ENCODE peak calls at places on chromosome 9, in five cellular contexts. One of them, this sample, is unnamed.

GRCh38 chr9:131216806-131217205 is 59.5 kb downstream of the FAM78A start:
- DNase-seq in PC-3: no peak
- DNase-seq in hepatocyte: no peak
- DNase-seq in GM23248: no peak
- DNase-seq in K562: no peak
- DNase-seq in this sample: no peak

GRCh38 chr9:124475868-124476690 is 25.8 kb downstream of the ADGRD2 start:
- DNase-seq in K562: no peak
- DNase-seq in GM23248: no peak
- DNase-seq in hepatocyte: no peak
- DNase-seq in PC-3: no peak
- DNase-seq in this sample: peak; percentile 28

GRCh38 chr9:23820731-23821399 is 5.2 kb downstream of the ELAVL2 start:
- DNase-seq in K562: no peak
- DNase-seq in PC-3: peak; percentile 48
- DNase-seq in GM23248: no peak
- DNase-seq in hepatocyte: peak; percentile 28
- DNase-seq in this sample: no peak

GRCh38 chr9:131607591-131607990 is 62.3 kb downstream of the PRRT1B start:
- DNase-seq in GM23248: no peak
- DNase-seq in hepatocyte: no peak
- DNase-seq in K562: no peak
- DNase-seq in PC-3: no peak
- DNase-seq in this sample: no peak

GRCh38 chr9:68627594-68627993 is 77.4 kb upstream of the PIP5K1B start:
- DNase-seq in K562: no peak
- DNase-seq in GM23248: no peak
- DNase-seq in PC-3: no peak
- DNase-seq in hepatocyte: no peak
- DNase-seq in this sample: no peak

GRCh38 chr9:97384406-97385262 is 27.3 kb upstream of the TDRD7 start:
- DNase-seq in PC-3: no peak
- DNase-seq in GM23248: no peak
- DNase-seq in hepatocyte: no peak
- DNase-seq in K562: no peak
- DNase-seq in this sample: no peak

GRCh38 chr9:99419099-99419498 is 197.0 kb downstream of the SEC61B start:
- DNase-seq in PC-3: no peak
- DNase-seq in hepatocyte: no peak
- DNase-seq in K562: no peak
- DNase-seq in GM23248: no peak
- DNase-seq in this sample: no peak

GRCh38 chr9:111842313-111842712 is 47.6 kb upstream of the SHOC1 start:
- DNase-seq in PC-3: no peak
- DNase-seq in GM23248: peak; percentile 78
- DNase-seq in K562: no peak
- DNase-seq in hepatocyte: no peak
- DNase-seq in this sample: no peak

GRCh38 chr9:130526193-130526853 is 53.1 kb upstream of the FUBP3 start:
- DNase-seq in GM23248: no peak
- DNase-seq in PC-3: no peak
- DNase-seq in hepatocyte: no peak
- DNase-seq in K562: no peak
- DNase-seq in this sample: no peak

GRCh38 chr9:21994526-21994995 is at the start of gene CDKN2B-AS1:
- DNase-seq in PC-3: peak; percentile 78
- DNase-seq in GM23248: peak; percentile 81
- DNase-seq in K562: no peak
- DNase-seq in hepatocyte: peak; percentile 44
- DNase-seq in this sample: peak; percentile 63

GRCh38 chr9:36245906-36246305 is 12.3 kb downstream of the GNE start:
- DNase-seq in PC-3: no peak
- DNase-seq in GM23248: peak; percentile 33
- DNase-seq in K562: no peak
- DNase-seq in hepatocyte: no peak
- DNase-seq in this sample: no peak

GRCh38 chr9:124478014-124478753 is 27.9 kb downstream of the ADGRD2 start:
- DNase-seq in hepatocyte: no peak
- DNase-seq in PC-3: no peak
- DNase-seq in K562: no peak
- DNase-seq in GM23248: no peak
- DNase-seq in this sample: no peak

GRCh38 chr9:101495810-101496209 is 37.8 kb upstream of the RNF20 start:
- DNase-seq in hepatocyte: no peak
- DNase-seq in K562: no peak
- DNase-seq in GM23248: peak; percentile 56
- DNase-seq in PC-3: peak; percentile 6
- DNase-seq in this sample: no peak

GRCh38 chr9:96150324-96151023 is 151.5 kb downstream of the HSD17B3 start:
- DNase-seq in K562: no peak
- DNase-seq in PC-3: no peak
- DNase-seq in GM23248: no peak
- DNase-seq in hepatocyte: no peak
- DNase-seq in this sample: no peak

GRCh38 chr9:132002827-132003704 is 76.6 kb downstream of the MED27 start:
- DNase-seq in hepatocyte: no peak
- DNase-seq in GM23248: no peak
- DNase-seq in K562: no peak
- DNase-seq in PC-3: no peak
- DNase-seq in this sample: no peak

GRCh38 chr9:11275158-11275695 is 662.4 kb upstream of the PTPRD start:
- DNase-seq in PC-3: no peak
- DNase-seq in GM23248: no peak
- DNase-seq in K562: peak; percentile 0
- DNase-seq in hepatocyte: peak; percentile 33
- DNase-seq in this sample: no peak

GRCh38 chr9:129554649-129555048 is 66.3 kb downstream of the C9orf50 start:
- DNase-seq in GM23248: no peak
- DNase-seq in K562: peak; percentile 38
- DNase-seq in PC-3: no peak
- DNase-seq in hepatocyte: no peak
- DNase-seq in this sample: no peak

GRCh38 chr9:86713456-86713855 is 233.8 kb downstream of the GAS1 start:
- DNase-seq in PC-3: peak; percentile 10
- DNase-seq in GM23248: peak; percentile 76
- DNase-seq in hepatocyte: no peak
- DNase-seq in K562: no peak
- DNase-seq in this sample: no peak

GRCh38 chr9:38057416-38058195 is 11.4 kb downstream of the SHB start:
- DNase-seq in hepatocyte: no peak
- DNase-seq in PC-3: no peak
- DNase-seq in K562: no peak
- DNase-seq in GM23248: no peak
- DNase-seq in this sample: no peak
- H3K4me1 ChIP-seq in hepatocyte: peaks cover 33% of the 10 kb centered on the region
- H3K4me1 ChIP-seq in PC-3: peaks cover 11% of the 10 kb centered on the region
- H3K4me1 ChIP-seq in K562: peaks cover 33% of the 10 kb centered on the region
- H3K4me1 ChIP-seq in GM23248: peaks cover 8% of the 10 kb centered on the region
- H3K4me1 ChIP-seq in this sample: peaks cover 37% of the 10 kb centered on the region

GRCh38 chr9:27429436-27429835 is 94.7 kb upstream of the IFNK start:
- DNase-seq in PC-3: no peak
- DNase-seq in K562: no peak
- DNase-seq in GM23248: no peak
- DNase-seq in hepatocyte: no peak
- DNase-seq in this sample: no peak

GRCh38 chr9:27430754-27431540 is 93.1 kb upstream of the IFNK start:
- DNase-seq in hepatocyte: no peak
- DNase-seq in K562: no peak
- DNase-seq in GM23248: no peak
- DNase-seq in PC-3: peak; percentile 56
- DNase-seq in this sample: no peak

GRCh38 chr9:27432308-27432707 is 91.8 kb upstream of the IFNK start:
- DNase-seq in GM23248: no peak
- DNase-seq in PC-3: no peak
- DNase-seq in K562: no peak
- DNase-seq in hepatocyte: no peak
- DNase-seq in this sample: no peak

GRCh38 chr9:27429917-27430316 is 94.2 kb upstream of the IFNK start:
- DNase-seq in GM23248: no peak
- DNase-seq in hepatocyte: no peak
- DNase-seq in PC-3: no peak
- DNase-seq in K562: no peak
- DNase-seq in this sample: no peak

DNA sequence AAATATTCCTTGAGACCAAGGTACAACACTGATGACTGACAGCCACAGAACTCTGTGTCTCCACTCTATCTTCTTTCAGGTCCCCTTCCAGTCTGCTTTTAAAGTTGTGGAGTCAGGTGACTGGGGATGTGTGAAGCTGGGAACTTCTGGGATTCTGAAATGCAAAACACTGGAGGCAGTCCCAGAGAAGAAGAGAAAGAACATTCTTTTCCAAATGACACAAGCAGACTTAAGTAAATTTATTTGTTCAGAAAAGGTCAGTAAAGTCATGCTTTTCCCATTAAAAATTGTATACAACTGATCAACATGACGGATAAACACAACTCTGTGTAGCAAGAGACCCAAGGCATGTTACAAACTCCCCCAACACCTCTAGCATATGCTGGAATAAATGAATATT is 92.5 kb upstream of the IFNK start:
- DNase-seq in GM23248: no peak
- DNase-seq in PC-3: no peak
- DNase-seq in K562: no peak
- DNase-seq in hepatocyte: no peak
- DNase-seq in this sample: no peak
- H3K4me1 ChIP-seq in GM23248: peaks cover 5% of the 10 kb centered on the region
- H3K4me1 ChIP-seq in PC-3: peaks cover 47% of the 10 kb centered on the region
- H3K4me1 ChIP-seq in K562: peaks cover 9% of the 10 kb centered on the region
- H3K4me1 ChIP-seq in hepatocyte: peaks cover 36% of the 10 kb centered on the region
- H3K4me1 ChIP-seq in this sample: peaks cover 15% of the 10 kb centered on the region

DNA sequence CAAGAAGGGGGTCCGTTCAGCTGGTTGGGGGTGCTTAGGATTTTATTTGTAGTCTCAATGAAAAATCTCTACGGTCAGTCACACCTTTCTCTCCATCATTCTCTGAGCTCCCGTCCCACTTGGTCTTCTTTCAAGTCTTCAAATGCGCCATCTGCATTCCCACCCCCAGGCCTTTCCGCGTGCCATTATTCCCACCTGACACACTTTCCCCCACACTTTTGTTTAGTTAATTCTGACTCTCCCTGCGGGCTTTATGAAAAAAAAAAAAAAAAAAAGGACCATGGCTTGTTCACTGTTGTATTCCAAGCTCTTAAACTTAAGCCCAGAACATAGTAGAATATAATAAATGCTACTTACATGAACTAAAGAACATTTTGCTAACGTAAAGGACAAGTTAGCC is 11.7 kb upstream of the OR5C1 start:
- DNase-seq in PC-3: no peak
- DNase-seq in GM23248: no peak
- DNase-seq in K562: no peak
- DNase-seq in hepatocyte: no peak
- DNase-seq in this sample: no peak
- H3K4me1 ChIP-seq in PC-3: peaks cover 12% of the 10 kb centered on the region
- H3K4me1 ChIP-seq in GM23248: peaks cover 20% of the 10 kb centered on the region
- H3K4me1 ChIP-seq in K562: no peaks in the 10 kb centered on the region
- H3K4me1 ChIP-seq in hepatocyte: no peaks in the 10 kb centered on the region
- H3K4me1 ChIP-seq in this sample: no peaks in the 10 kb centered on the region

DNA sequence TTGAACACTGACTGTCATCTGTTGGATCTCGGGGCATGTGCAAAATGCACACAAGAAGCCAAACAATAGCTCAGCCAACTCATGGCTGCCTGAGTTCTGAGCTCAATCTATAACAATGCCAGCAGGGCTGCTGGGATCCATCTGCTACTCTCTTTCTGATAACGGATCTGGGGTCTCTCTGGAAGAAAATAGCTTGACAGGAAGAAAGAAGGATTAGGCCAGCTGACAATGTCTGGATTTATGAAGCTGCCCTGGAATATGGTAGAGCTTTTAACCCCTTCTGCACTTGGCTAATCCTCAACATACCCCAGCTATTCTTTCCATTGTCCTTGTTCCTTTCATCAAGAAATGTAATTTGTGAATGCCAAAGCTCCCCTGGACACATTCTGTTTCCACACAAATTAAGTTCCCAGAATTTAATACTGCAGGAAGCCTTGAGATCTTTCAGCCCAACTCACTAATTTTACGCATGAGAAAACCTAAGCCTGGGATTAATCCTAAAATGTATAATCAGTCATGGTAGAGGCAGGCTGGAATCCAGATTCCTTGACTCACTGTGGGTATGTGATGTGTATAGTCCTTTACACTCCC is 62.7 kb upstream of the PCA3 start:
- DNase-seq in GM23248: peak; percentile 66
- DNase-seq in PC-3: no peak
- DNase-seq in K562: no peak
- DNase-seq in hepatocyte: no peak
- DNase-seq in this sample: no peak
- H3K4me1 ChIP-seq in GM23248: peaks cover 26% of the 10 kb centered on the region
- H3K4me1 ChIP-seq in PC-3: no peaks in the 10 kb centered on the region
- H3K4me1 ChIP-seq in K562: no peaks in the 10 kb centered on the region
- H3K4me1 ChIP-seq in hepatocyte: no peaks in the 10 kb centered on the region
- H3K4me1 ChIP-seq in this sample: no peaks in the 10 kb centered on the region

GRCh38 chr9:135247174-135247930 is 159.9 kb downstream of the OLFM1 start:
- DNase-seq in GM23248: no peak
- DNase-seq in K562: no peak
- DNase-seq in hepatocyte: no peak
- DNase-seq in PC-3: no peak
- DNase-seq in this sample: peak; percentile 13
- H3K4me1 ChIP-seq in GM23248: no peaks in the 10 kb centered on the region
- H3K4me1 ChIP-seq in K562: no peaks in the 10 kb centered on the region
- H3K4me1 ChIP-seq in hepatocyte: no peaks in the 10 kb centered on the region
- H3K4me1 ChIP-seq in PC-3: no peaks in the 10 kb centered on the region
- H3K4me1 ChIP-seq in this sample: no peaks in the 10 kb centered on the region

GRCh38 chr9:114592356-114592755 is 4.8 kb downstream of the ATP6V1G1 start:
- DNase-seq in GM23248: peak; percentile 49
- DNase-seq in K562: no peak
- DNase-seq in PC-3: peak; percentile 2
- DNase-seq in hepatocyte: no peak
- DNase-seq in this sample: no peak
- H3K4me1 ChIP-seq in GM23248: peaks cover 22% of the 10 kb centered on the region
- H3K4me1 ChIP-seq in K562: peaks cover 3% of the 10 kb centered on the region
- H3K4me1 ChIP-seq in PC-3: peaks cover 20% of the 10 kb centered on the region
- H3K4me1 ChIP-seq in hepatocyte: peaks cover 19% of the 10 kb centered on the region
- H3K4me1 ChIP-seq in this sample: peaks cover 44% of the 10 kb centered on the region

DNA sequence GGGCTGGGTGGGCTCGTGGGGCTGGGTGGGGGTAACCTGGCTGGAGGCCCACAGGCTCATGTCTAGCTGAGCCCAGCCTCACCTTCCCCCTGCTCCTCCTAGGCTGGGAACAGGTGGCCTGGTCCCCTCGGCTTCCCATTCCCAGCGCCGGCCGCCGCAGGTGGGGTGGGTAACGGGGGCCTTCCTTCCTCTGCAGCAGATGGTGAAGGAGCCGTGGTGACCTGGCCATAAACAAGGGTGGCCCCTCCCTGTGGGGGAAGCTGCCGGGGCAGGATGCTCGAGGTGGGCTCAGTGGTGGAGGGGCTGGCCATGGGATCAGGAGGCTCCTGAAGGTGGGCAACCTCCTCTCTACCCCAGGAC is 41.0 kb upstream of the EGFL7 start:
- DNase-seq in K562: no peak
- DNase-seq in GM23248: no peak
- DNase-seq in PC-3: no peak
- DNase-seq in hepatocyte: no peak
- DNase-seq in this sample: no peak
- H3K4me1 ChIP-seq in K562: no peaks in the 10 kb centered on the region
- H3K4me1 ChIP-seq in GM23248: no peaks in the 10 kb centered on the region
- H3K4me1 ChIP-seq in PC-3: no peaks in the 10 kb centered on the region
- H3K4me1 ChIP-seq in hepatocyte: peaks cover 44% of the 10 kb centered on the region
- H3K4me1 ChIP-seq in this sample: peaks cover 21% of the 10 kb centered on the region

This sample was measured in psoas muscle.